ENCODE peak calls at places on chromosomes 13 and 19, in ten cellular contexts. W, T, Y, H, R, Z, N, J, K and P are unnamed samples.

GRCh38 chr13:87893982-87894527 is 222.9 kb downstream of the SLITRK5 start:
- DNase-seq in W (no peak), T (no peak), Y (no peak), H (no peak), R (no peak), Z (no peak), N (no peak), J (no peak), K (no peak), P (no peak)

GRCh38 chr19:45885556-45886426 is at the start of gene IRF2BP1:
- DNase-seq in W (peak), T (peak), Y (peak), H (peak), R (peak), Z (peak), N (peak), J (peak), K (peak), P (peak)

GRCh38 chr19:35882074-35882832 is 13.9 kb downstream of the APLP1 start:
- DNase-seq in W (peak), T (no peak), Y (peak), H (peak), R (peak), Z (peak), N (peak), J (peak), K (no peak), P (no peak)

GRCh38 chr19:52570005-52570861 is at the start of gene ZNF701:
- DNase-seq in W (peak), T (peak), Y (peak), H (peak), R (peak), Z (peak), N (peak), J (peak), K (peak), P (peak)

GRCh38 chr13:58838615-58839014 is 1207.1 kb downstream of the PCDH17 start:
- DNase-seq in W (no peak), T (no peak), Y (no peak), H (no peak), R (no peak), Z (no peak), N (no peak), J (no peak), K (no peak), P (no peak)

GRCh38 chr13:24148414-24149305 is 11.9 kb upstream of the SPATA13 start:
- DNase-seq in W (peak), T (no peak), Y (no peak), H (no peak), R (peak), Z (no peak), N (peak), J (peak), K (no peak), P (no peak)

GRCh38 chr13:109785141-109785891 is 1.1 kb downstream of the IRS2 start:
- DNase-seq in W (peak), T (peak), Y (no peak), H (peak), R (no peak), Z (no peak), N (peak), J (peak), K (no peak), P (no peak)

GRCh38 chr13:48000559-48001126 is 430 bp downstream of the SUCLA2 start:
- DNase-seq in W (peak), T (no peak), Y (no peak), H (no peak), R (no peak), Z (no peak), N (peak), J (peak), K (no peak), P (no peak)

GRCh38 chr19:18470153-18470552 is 32.2 kb upstream of the ISYNA1 start:
- DNase-seq in W (peak), T (no peak), Y (no peak), H (no peak), R (no peak), Z (no peak), N (no peak), J (no peak), K (no peak), P (no peak)

GRCh38 chr13:49740870-49741269 is 49.6 kb upstream of the EBPL start:
- DNase-seq in W (no peak), T (no peak), Y (no peak), H (no peak), R (no peak), Z (no peak), N (no peak), J (no peak), K (no peak), P (no peak)

GRCh38 chr19:15283141-15283885 is 49.0 kb downstream of the BRD4 start:
- DNase-seq in W (peak), T (no peak), Y (no peak), H (no peak), R (peak), Z (no peak), N (peak), J (peak), K (no peak), P (no peak)

GRCh38 chr13:91238036-91238435 is 109.5 kb upstream of the MIR17HG start:
- DNase-seq in W (no peak), T (no peak), Y (no peak), H (no peak), R (no peak), Z (no peak), N (no peak), J (no peak), K (no peak), P (no peak)

GRCh38 chr13:50393641-50394040 is 378.4 kb downstream of the KCNRG start:
- DNase-seq in W (no peak), T (no peak), Y (no peak), H (no peak), R (no peak), Z (no peak), N (no peak), J (no peak), K (no peak), P (no peak)

GRCh38 chr19:1101337-1101698 is 2.5 kb upstream of the GPX4 start:
- DNase-seq in W (no peak), T (no peak), Y (no peak), H (peak), R (no peak), Z (no peak), N (no peak), J (no peak), K (no peak), P (no peak)

GRCh38 chr13:30124131-30124768 is 183.1 kb downstream of the KATNAL1 start:
- DNase-seq in W (no peak), T (no peak), Y (no peak), H (no peak), R (no peak), Z (peak), N (no peak), J (no peak), K (no peak), P (no peak)

GRCh38 chr19:45526143-45526542 is 18.9 kb downstream of the VASP start:
- DNase-seq in W (peak), T (no peak), Y (no peak), H (peak), R (no peak), Z (no peak), N (peak), J (peak), K (no peak), P (no peak)

GRCh38 chr19:12701596-12702282 is 5.3 kb upstream of the FBXW9 start:
- DNase-seq in W (no peak), T (no peak), Y (no peak), H (no peak), R (no peak), Z (no peak), N (no peak), J (no peak), K (no peak), P (no peak)

GRCh38 chr13:39767791-39768564 is 112.5 kb downstream of the COG6 start:
- DNase-seq in W (no peak), T (no peak), Y (no peak), H (no peak), R (no peak), Z (no peak), N (no peak), J (no peak), K (no peak), P (no peak)

GRCh38 chr13:27171244-27171829 is at the start of gene USP12:
- DNase-seq in W (peak), T (no peak), Y (peak), H (peak), R (no peak), Z (no peak), N (peak), J (no peak), K (no peak), P (no peak)

GRCh38 chr13:73370066-73370465 is 311.3 kb downstream of the KLF5 start:
- DNase-seq in W (no peak), T (no peak), Y (no peak), H (no peak), R (no peak), Z (no peak), N (no peak), J (no peak), K (no peak), P (no peak)

GRCh38 chr19:19628499-19629134 is 597 bp upstream of the LPAR2 start:
- DNase-seq in W (no peak), T (no peak), Y (peak), H (no peak), R (no peak), Z (no peak), N (no peak), J (peak), K (no peak), P (no peak)

GRCh38 chr19:31583148-31583547 is 233.9 kb upstream of the TSHZ3 start:
- DNase-seq in W (no peak), T (peak), Y (no peak), H (no peak), R (no peak), Z (no peak), N (no peak), J (no peak), K (no peak), P (no peak)

GRCh38 chr19:42129399-42130253 is 2.6 kb downstream of the POU2F2 start:
- DNase-seq in W (peak), T (peak), Y (peak), H (peak), R (peak), Z (no peak), N (peak), J (no peak), K (no peak), P (no peak)

GRCh38 chr13:98878421-98879126 is 99.3 kb downstream of the DOCK9 start:
- DNase-seq in W (no peak), T (no peak), Y (no peak), H (no peak), R (no peak), Z (peak), N (no peak), J (no peak), K (no peak), P (no peak)

GRCh38 chr19:33809960-33810359 is 13.3 kb downstream of the KCTD15 start:
- DNase-seq in W (no peak), T (no peak), Y (no peak), H (no peak), R (no peak), Z (no peak), N (no peak), J (no peak), K (no peak), P (no peak)

GRCh38 chr13:25679154-25679553 is 307.4 kb downstream of the ATP8A2 start:
- DNase-seq in W (no peak), T (no peak), Y (no peak), H (no peak), R (no peak), Z (no peak), N (no peak), J (no peak), K (no peak), P (no peak)

GRCh38 chr13:96707146-96707545 is 287.1 kb downstream of the OXGR1 start:
- DNase-seq in W (no peak), T (no peak), Y (no peak), H (no peak), R (no peak), Z (no peak), N (no peak), J (no peak), K (no peak), P (no peak)

GRCh38 chr19:28386080-28386869 is 826.7 kb downstream of the UQCRFS1 start:
- DNase-seq in W (no peak), T (no peak), Y (no peak), H (no peak), R (no peak), Z (no peak), N (no peak), J (no peak), K (no peak), P (no peak)

GRCh38 chr13:35225582-35225981 is 250.9 kb downstream of the MAB21L1 start:
- DNase-seq in W (no peak), T (no peak), Y (no peak), H (no peak), R (no peak), Z (no peak), N (no peak), J (peak), K (no peak), P (no peak)

GRCh38 chr13:96617528-96617927 is 376.7 kb downstream of the OXGR1 start:
- DNase-seq in W (no peak), T (no peak), Y (no peak), H (no peak), R (no peak), Z (no peak), N (no peak), J (no peak), K (no peak), P (no peak)

GRCh38 chr19:13537454-13537853 is 31.2 kb upstream of the CACNA1A start:
- DNase-seq in W (no peak), T (no peak), Y (no peak), H (no peak), R (no peak), Z (no peak), N (no peak), J (no peak), K (no peak), P (no peak)

GRCh38 chr13:113906566-113906965 is 42.7 kb upstream of the GAS6 start:
- DNase-seq in W (no peak), T (peak), Y (no peak), H (no peak), R (no peak), Z (no peak), N (peak), J (peak), K (no peak), P (no peak)

GRCh38 chr13:84999252-84999651 is 800.0 kb downstream of the SLITRK6 start:
- DNase-seq in W (no peak), T (no peak), Y (no peak), H (no peak), R (no peak), Z (no peak), N (no peak), J (no peak), K (no peak), P (no peak)

GRCh38 chr13:40146586-40147240 is 491.3 kb downstream of the COG6 start:
- DNase-seq in W (no peak), T (no peak), Y (no peak), H (no peak), R (no peak), Z (no peak), N (no peak), J (peak), K (no peak), P (no peak)

GRCh38 chr13:111382411-111382810 is 62.0 kb downstream of the TEX29 start:
- DNase-seq in W (no peak), T (peak), Y (no peak), H (no peak), R (no peak), Z (no peak), N (no peak), J (no peak), K (no peak), P (no peak)

GRCh38 chr19:872266-872951 is 12.9 kb downstream of the CFD start:
- DNase-seq in W (peak), T (peak), Y (peak), H (peak), R (peak), Z (no peak), N (peak), J (peak), K (peak), P (peak)